ENCODE peak calls at places on chromosomes 12 and 14, in five cellular contexts. K is Right ventricle myocardium inferior; W is hypothalamus; M is IMR-90; F is activated CD4-positive, alpha-beta T cell treated with anti-CD3 and anti-CD28 coated beads, Interleukin-2, amount 10 ng/mL, durations not matched to agents 7 days and 5 days. P is an unnamed sample.

GRCh38 chr14:49972840-49973239 is 80.0 kb downstream of the ARF6 start:
- DNase-seq in K (no peak), W (no peak), M (peak), F (peak), P (peak)

GRCh38 chr12:53809005-53809404 is 57.2 kb upstream of the CISTR start:
- DNase-seq in K (no peak), W (no peak), M (no peak), F (no peak), P (no peak)

GRCh38 chr14:74216671-74217070 is 22.6 kb upstream of the VSX2 start:
- DNase-seq in K (no peak), W (no peak), M (no peak), F (no peak), P (no peak)

GRCh38 chr14:64447890-64448667 is 17.2 kb upstream of the AKAP5 start:
- DNase-seq in K (no peak), W (no peak), M (no peak), F (no peak), P (no peak)

GRCh38 chr14:101604935-101605767 is 43.9 kb downstream of the DIO3 start:
- DNase-seq in K (no peak), W (no peak), M (no peak), F (no peak), P (no peak)

GRCh38 chr12:96354326-96354725 is 45.9 kb downstream of the CDK17 start:
- DNase-seq in K (no peak), W (no peak), M (peak), F (no peak), P (no peak)

GRCh38 chr14:101988377-101988776 is 24.0 kb downstream of the DYNC1H1 start:
- DNase-seq in K (no peak), W (no peak), M (no peak), F (no peak), P (no peak)

GRCh38 chr14:83071888-83072501 is 1538.3 kb upstream of the SEL1L start:
- DNase-seq in K (no peak), W (no peak), M (peak), F (no peak), P (no peak)

GRCh38 chr12:28869197-28869596 is 279.9 kb upstream of the FAR2 start:
- DNase-seq in K (no peak), W (no peak), M (peak), F (no peak), P (no peak)

GRCh38 chr12:133180669-133181068 is 626 bp upstream of the ZNF268 start:
- DNase-seq in K (no peak), W (no peak), M (no peak), F (no peak), P (no peak)

GRCh38 chr12:27705263-27705662 is 5.4 kb upstream of the MRPS35 start:
- DNase-seq in K (no peak), W (no peak), M (no peak), F (no peak), P (no peak)

GRCh38 chr14:54025661-54026060 is 69.0 kb upstream of the BMP4 start:
- DNase-seq in K (no peak), W (no peak), M (peak), F (no peak), P (peak)

GRCh38 chr12:52391618-52392002 is 6.2 kb upstream of the KRT84 start:
- DNase-seq in K (peak), W (peak), M (no peak), F (no peak), P (no peak)

GRCh38 chr14:85483037-85483436 is 46.9 kb upstream of the FLRT2 start:
- DNase-seq in K (no peak), W (no peak), M (no peak), F (no peak), P (no peak)

GRCh38 chr14:74221741-74222140 is 17.5 kb upstream of the VSX2 start:
- DNase-seq in K (no peak), W (no peak), M (no peak), F (no peak), P (no peak)

GRCh38 chr12:74770552-74770951 is 232.9 kb downstream of the ATXN7L3B start:
- DNase-seq in K (no peak), W (no peak), M (no peak), F (no peak), P (no peak)

GRCh38 chr12:96882862-96883261 is 24.2 kb upstream of the NEDD1 start:
- DNase-seq in K (no peak), W (no peak), M (peak), F (no peak), P (no peak)

GRCh38 chr14:68132722-68133121 is 313.1 kb downstream of the RAD51B start:
- DNase-seq in K (no peak), W (no peak), M (no peak), F (no peak), P (no peak)

GRCh38 chr14:62599616-62600385 is 445.5 kb downstream of the KCNH5 start:
- DNase-seq in K (no peak), W (no peak), M (no peak), F (no peak), P (no peak)

GRCh38 chr14:91175296-91175695 is 61.4 kb downstream of the DGLUCY start:
- DNase-seq in K (no peak), W (no peak), M (no peak), F (no peak), P (no peak)

GRCh38 chr12:86006727-86007126 is 132.6 kb downstream of the NTS start:
- DNase-seq in K (no peak), W (no peak), M (no peak), F (no peak), P (no peak)

GRCh38 chr12:6735448-6736191 is 11.8 kb downstream of the COPS7A start:
- DNase-seq in K (peak), W (peak), M (peak), F (peak), P (peak)

GRCh38 chr12:130644566-130644965 is 71.5 kb downstream of the RIMBP2 start:
- DNase-seq in K (no peak), W (no peak), M (no peak), F (no peak), P (no peak)

GRCh38 chr12:54311091-54311490 is 10.3 kb upstream of the NFE2 start:
- DNase-seq in K (no peak), W (no peak), M (no peak), F (no peak), P (no peak)

GRCh38 chr12:105721051-105721825 is 390.7 kb downstream of the C12orf75 start:
- DNase-seq in K (no peak), W (no peak), M (no peak), F (no peak), P (no peak)

GRCh38 chr12:60279224-60279623 is 683.4 kb downstream of the SLC16A7 start:
- DNase-seq in K (no peak), W (no peak), M (peak), F (no peak), P (no peak)

GRCh38 chr12:3882896-3883564 is 9.8 kb upstream of the PARP11 start:
- DNase-seq in K (no peak), W (no peak), M (peak), F (peak), P (peak)

GRCh38 chr12:65443038-65443437 is 164.6 kb downstream of the MSRB3 start:
- DNase-seq in K (no peak), W (no peak), M (no peak), F (no peak), P (no peak)

GRCh38 chr12:64571346-64571745 is 38.9 kb upstream of the RASSF3 start:
- DNase-seq in K (no peak), W (no peak), M (no peak), F (peak), P (no peak)

GRCh38 chr14:74963705-74964271 is 8.4 kb upstream of the PGF start:
- DNase-seq in K (no peak), W (no peak), M (peak), F (no peak), P (no peak)

GRCh38 chr12:93322784-93323183 is 54.9 kb upstream of the NUDT4 start:
- DNase-seq in K (no peak), W (no peak), M (peak), F (no peak), P (no peak)

GRCh38 chr12:6268484-6269157 is 41.9 kb upstream of the PLEKHG6 start:
- DNase-seq in K (no peak), W (no peak), M (no peak), F (no peak), P (no peak)